ENCODE peak calls at places on chromosomes 6 and 20, in four cellular contexts. X is NCI-H187 treated with DMSO at 0.1 percent for 48 hours, P is astrocyte of the spinal cord, G is colonic mucosa. W is an unnamed sample.

GRCh38 chr6:31715022-31715683 is at the start of gene LY6G6D:
- DNase-seq in X (no peak), P (no peak), G (no peak), W (no peak)

GRCh38 chr6:167469655-167470054 is 144.8 kb downstream of the TTLL2 start:
- DNase-seq in P (no peak), G (no peak), X (no peak), W (no peak)

GRCh38 chr6:134750669-134751068 is 199.2 kb downstream of the ALDH8A1 start:
- DNase-seq in X (no peak), G (no peak), P (peak), W (no peak)

GRCh38 chr20:33516882-33517281 is 27.0 kb downstream of the CBFA2T2 start:
- DNase-seq in P (peak), G (no peak), X (no peak), W (no peak)

GRCh38 chr6:142843344-142843743 is 101.6 kb downstream of the HIVEP2 start:
- DNase-seq in G (no peak), P (no peak), X (no peak), W (no peak)

GRCh38 chr6:112144145-112144926 is 56.9 kb downstream of the FAM229B start:
- DNase-seq in G (no peak), X (no peak), P (peak), W (no peak)

GRCh38 chr6:3965071-3965718 is 113.7 kb downstream of the FAM217A start:
- DNase-seq in G (no peak), P (peak), X (no peak), W (no peak)

GRCh38 chr6:40802481-40802880 is 215.3 kb upstream of the LRFN2 start:
- DNase-seq in P (no peak), G (no peak), X (no peak), W (no peak)

GRCh38 chr20:63187338-63188158 is 28.4 kb downstream of the YTHDF1 start:
- DNase-seq in P (no peak), G (no peak), X (no peak), W (no peak)

GRCh38 chr20:57919059-57919458 is 209.2 kb upstream of the PMEPA1 start:
- DNase-seq in G (peak), X (no peak), P (no peak), W (no peak)

GRCh38 chr6:169070506-169071176 is 183.0 kb downstream of the THBS2 start:
- DNase-seq in X (no peak), G (peak), P (peak), W (peak)

GRCh38 chr6:8446391-8446790 is 11.0 kb upstream of the SLC35B3 start:
- DNase-seq in P (no peak), X (no peak), G (no peak), W (no peak)

GRCh38 chr20:8434326-8434876 is 302.3 kb downstream of the PLCB1 start:
- DNase-seq in G (no peak), P (no peak), X (no peak), W (no peak)

GRCh38 chr20:8176276-8176675 is 44.2 kb downstream of the PLCB1 start:
- DNase-seq in G (no peak), X (no peak), P (no peak), W (no peak)

GRCh38 chr6:33885121-33886057 is 81.6 kb upstream of the MLN start:
- DNase-seq in G (peak), P (peak), X (no peak), W (no peak)

GRCh38 chr6:85364354-85364753 is 85.5 kb upstream of the NT5E start:
- DNase-seq in P (peak), X (no peak), G (no peak), W (no peak)

GRCh38 chr20:58447733-58448391 is 58.8 kb downstream of the VAPB start:
- DNase-seq in G (peak), X (no peak), P (peak), W (peak)

GRCh38 chr20:51469046-51469445 is 73.5 kb downstream of the NFATC2 start:
- DNase-seq in G (no peak), P (no peak), X (no peak), W (no peak)

W was measured in body of pancreas.